ENCODE peak calls at places on chromosomes 6 and 20, in seven cellular contexts. P, H, D, V, K, X and I are unnamed samples.

GRCh38 chr6:34598725-34599124 is 42.6 kb upstream of the SPDEF start:
- DNase-seq in H (no peak), D (peak; percentile 87), X (no peak), K (no peak), P (no peak), V (no peak), I (no peak)

GRCh38 chr6:90076471-90076870 is 182.2 kb downstream of the GJA10 start:
- DNase-seq in H (no peak), X (no peak), K (no peak), D (no peak), V (no peak), P (no peak), I (no peak)

GRCh38 chr20:44537993-44538392 is 16.1 kb upstream of the SERINC3 start:
- DNase-seq in D (no peak), K (no peak), P (no peak), H (no peak), X (no peak), V (no peak), I (no peak)

GRCh38 chr6:157535354-157536217 is 154.6 kb downstream of the ZDHHC14 start:
- DNase-seq in D (no peak), X (no peak), H (no peak), K (no peak), V (no peak), P (no peak), I (peak; percentile 14)

GRCh38 chr6:7721654-7722053 is 4.2 kb upstream of the BMP6 start:
- DNase-seq in V (no peak), X (no peak), K (no peak), H (no peak), P (no peak), D (no peak), I (no peak)

GRCh38 chr6:8436956-8437355 is 1.6 kb upstream of the SLC35B3 start:
- DNase-seq in K (no peak), P (no peak), V (no peak), H (no peak), D (no peak), X (no peak), I (no peak)

GRCh38 chr20:58817748-58818147 is 33.0 kb downstream of the GNAS-AS1 start:
- DNase-seq in P (no peak), D (no peak), H (no peak), K (no peak), X (no peak), V (no peak), I (no peak)

GRCh38 chr6:111573892-111574800 is 31.5 kb downstream of the TRAF3IP2 start:
- DNase-seq in X (no peak), K (no peak), D (no peak), V (no peak), H (no peak), P (peak; percentile 90), I (no peak)

GRCh38 chr6:134374486-134374885 is 56.6 kb upstream of the SGK1 start:
- DNase-seq in X (no peak), V (no peak), H (no peak), K (no peak), P (no peak), D (no peak), I (no peak)

GRCh38 chr6:3455490-3456394 is 1.1 kb downstream of the SLC22A23 start:
- DNase-seq in V (no peak), H (peak; percentile 10), D (peak; percentile 25), K (peak; percentile 23), P (no peak), X (no peak), I (no peak)

GRCh38 chr6:44041461-44042260 is 85.6 kb downstream of the MRPL14 start:
- DNase-seq in H (no peak), V (peak; percentile 38), K (no peak), X (no peak), D (no peak), P (peak; percentile 93), I (no peak)

GRCh38 chr6:139500977-139501376 is 126.5 kb upstream of the CITED2 start:
- DNase-seq in V (no peak), P (no peak), X (no peak), H (no peak), D (no peak), K (no peak), I (no peak)

GRCh38 chr6:118810420-118811027 is 83.4 kb upstream of the ASF1A start:
- DNase-seq in X (peak; percentile 22), P (no peak), H (peak; percentile 77), K (no peak), V (no peak), D (no peak), I (peak; percentile 67)

GRCh38 chr6:135904666-135905065 is 53.2 kb downstream of the PDE7B start:
- DNase-seq in H (no peak), V (no peak), X (no peak), K (no peak), P (no peak), D (no peak), I (no peak)

GRCh38 chr6:107812370-107812769 is 11.7 kb downstream of the SCML4 start:
- DNase-seq in X (no peak), P (no peak), D (no peak), H (no peak), V (no peak), K (no peak), I (no peak)

GRCh38 chr6:111925296-111925695 is 52.0 kb upstream of the FYN start:
- DNase-seq in D (no peak), H (no peak), X (no peak), K (no peak), V (no peak), P (peak; percentile 30), I (no peak)

GRCh38 chr6:41758641-41759035 is 11.4 kb upstream of the PGC start:
- DNase-seq in H (no peak), P (no peak), X (no peak), K (no peak), V (no peak), D (no peak), I (no peak)

GRCh38 chr6:103327079-103327478 is 1532.6 kb downstream of the HACE1 start:
- DNase-seq in D (no peak), K (no peak), X (no peak), H (no peak), V (no peak), P (no peak), I (no peak)

GRCh38 chr6:50589751-50590470 is 123.4 kb upstream of the TFAP2D start:
- DNase-seq in X (no peak), V (no peak), D (no peak), H (no peak), K (no peak), P (no peak), I (no peak)

GRCh38 chr6:139485185-139485584 is 110.7 kb upstream of the CITED2 start:
- DNase-seq in X (no peak), P (no peak), H (no peak), V (no peak), K (no peak), D (no peak), I (no peak)

GRCh38 chr6:52362443-52363221 is 681 bp downstream of the PAQR8 start:
- DNase-seq in X (peak; percentile 27), V (no peak), P (no peak), D (no peak), H (peak; percentile 64), K (peak; percentile 30), I (peak; percentile 22)